ENCODE peak calls at places on chromosomes 11 and 22, in four cellular contexts. H, V, Z and D are unnamed samples.

GRCh38 chr11:12043959-12044772 is 35.7 kb upstream of the DKK3 start:
- DNase-seq in H (peak), V (peak), Z (peak), D (no peak)

GRCh38 chr11:6695377-6695776 is 12.2 kb upstream of the MRPL17 start:
- DNase-seq in Z (no peak), H (no peak), V (no peak), D (no peak)

GRCh38 chr11:11179239-11179638 is 173.8 kb downstream of the CSNK2A3 start:
- DNase-seq in H (no peak), Z (no peak), V (peak), D (no peak)

GRCh38 chr11:2133481-2134021 is 5.6 kb downstream of the IGF2 start:
- DNase-seq in V (no peak), H (peak), Z (no peak), D (no peak)

GRCh38 chr11:73204711-73205121 is 13.4 kb upstream of the P2RY2 start:
- DNase-seq in H (peak), Z (no peak), V (no peak), D (peak)

GRCh38 chr11:78414321-78415051 is 3.1 kb downstream of the GAB2 start:
- DNase-seq in Z (no peak), H (no peak), V (no peak), D (no peak)

GRCh38 chr11:90364527-90364926 is 141.7 kb upstream of the CHORDC1 start:
- DNase-seq in H (no peak), Z (no peak), V (no peak), D (no peak)

GRCh38 chr11:33045551-33046255 is 6.3 kb downstream of the TCP11L1 start:
- DNase-seq in V (no peak), Z (no peak), H (no peak), D (no peak)

GRCh38 chr11:122751298-122752070 is 86.8 kb upstream of the CRTAM start:
- DNase-seq in V (no peak), H (no peak), Z (no peak), D (no peak)

GRCh38 chr11:19714093-19714386 is 1.4 kb downstream of the NAV2 start:
- DNase-seq in V (no peak), Z (no peak), H (peak), D (no peak)

GRCh38 chr11:43567396-43567975 is 113.1 kb upstream of the HSD17B12 start:
- DNase-seq in Z (no peak), H (no peak), V (peak), D (no peak)

GRCh38 chr11:67371199-67371548 is 2.2 kb downstream of the CLCF1 start:
- DNase-seq in H (no peak), Z (no peak), V (no peak), D (no peak)

GRCh38 chr11:67268684-67269268 is 2.5 kb downstream of the GRK2 start:
- DNase-seq in Z (peak), V (no peak), H (peak), D (no peak)

GRCh38 chr11:29336727-29337212 is 680.1 kb downstream of the KCNA4 start:
- DNase-seq in Z (no peak), H (no peak), V (no peak), D (no peak)

GRCh38 chr11:29328961-29329441 is 687.8 kb downstream of the KCNA4 start:
- DNase-seq in Z (no peak), H (no peak), V (peak), D (no peak)

GRCh38 chr11:29334781-29335140 is 682.1 kb downstream of the KCNA4 start:
- DNase-seq in V (no peak), Z (no peak), H (no peak), D (no peak)

GRCh38 chr11:29333993-29334780 is 682.6 kb downstream of the KCNA4 start:
- DNase-seq in H (no peak), V (peak), Z (no peak), D (no peak)
- TF ChIP-seq CTCF in H (peak), V (peak), Z (no peak), D (no peak)

GRCh38 chr22:20259336-20259705 is 8.8 kb downstream of the RTN4R start:
- DNase-seq in H (no peak), Z (no peak), V (no peak), D (no peak)

GRCh38 chr22:20260071-20260722 is 7.9 kb downstream of the RTN4R start:
- DNase-seq in H (no peak), V (no peak), Z (no peak), D (no peak)

GRCh38 chr22:20256562-20257473 is 11.3 kb downstream of the RTN4R start:
- DNase-seq in Z (no peak), H (no peak), V (no peak), D (no peak)

GRCh38 chr22:20257474-20258299 is 10.4 kb downstream of the RTN4R start:
- DNase-seq in V (no peak), Z (no peak), H (no peak), D (no peak)

DNA sequence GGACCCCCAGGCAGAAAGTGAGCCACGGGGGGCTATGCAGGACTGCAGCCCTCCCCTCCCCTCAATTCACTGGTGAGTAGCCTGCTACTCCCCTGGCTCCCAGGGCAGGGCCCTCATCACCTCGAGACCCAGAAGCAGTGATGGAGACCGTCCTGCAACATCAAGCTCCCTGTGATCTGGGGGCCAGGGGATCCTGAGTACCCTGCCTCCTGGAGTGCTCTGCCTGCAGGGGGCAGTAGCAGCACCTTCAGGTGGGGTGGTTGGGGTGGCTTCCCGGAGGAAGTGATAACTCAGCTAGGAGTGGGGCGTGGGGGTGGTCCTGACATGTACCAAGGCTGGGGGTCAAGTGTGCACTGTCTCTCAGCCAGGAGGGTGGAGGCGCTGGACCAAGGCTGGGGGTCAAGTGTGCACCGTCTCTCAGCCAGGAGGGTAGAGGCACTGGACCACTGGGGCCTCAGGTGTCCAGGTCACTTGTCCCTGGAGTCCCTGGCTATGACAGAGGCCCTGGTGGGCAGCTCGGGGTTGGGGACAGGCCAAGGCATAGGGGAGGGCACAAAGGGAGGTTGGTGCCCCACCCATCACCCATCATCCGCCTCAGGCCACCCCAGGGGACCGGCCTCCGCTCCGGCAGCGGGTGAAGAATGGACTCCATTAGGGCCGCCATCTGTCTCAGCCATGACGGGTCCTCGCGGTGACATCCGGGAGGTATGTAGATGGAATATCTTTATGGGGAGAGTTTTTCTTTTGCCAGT is 9.4 kb downstream of the RTN4R start:
- DNase-seq in H (no peak), Z (no peak), V (no peak), D (no peak)
- TF ChIP-seq CTCF in H (no peak), Z (peak), V (peak), D (peak)

GRCh38 chr22:36197601-36198146 is 3.9 kb downstream of the APOL4 start:
- DNase-seq in V (no peak), Z (no peak), H (no peak), D (no peak)

GRCh38 chr22:36197065-36197440 is 4.6 kb downstream of the APOL4 start:
- DNase-seq in V (no peak), H (no peak), Z (peak), D (no peak)

GRCh38 chr22:36196254-36197064 is 5.2 kb downstream of the APOL4 start:
- DNase-seq in V (no peak), H (no peak), Z (no peak), D (no peak)

GRCh38 chr22:36198482-36198881 is 3.1 kb downstream of the APOL4 start:
- DNase-seq in Z (no peak), V (no peak), H (no peak), D (no peak)

GRCh38 chr22:36198936-36199616 is 2.5 kb downstream of the APOL4 start:
- DNase-seq in H (no peak), V (no peak), Z (no peak), D (no peak)
- TF ChIP-seq CTCF in H (no peak), V (no peak), Z (no peak), D (no peak)

DNA sequence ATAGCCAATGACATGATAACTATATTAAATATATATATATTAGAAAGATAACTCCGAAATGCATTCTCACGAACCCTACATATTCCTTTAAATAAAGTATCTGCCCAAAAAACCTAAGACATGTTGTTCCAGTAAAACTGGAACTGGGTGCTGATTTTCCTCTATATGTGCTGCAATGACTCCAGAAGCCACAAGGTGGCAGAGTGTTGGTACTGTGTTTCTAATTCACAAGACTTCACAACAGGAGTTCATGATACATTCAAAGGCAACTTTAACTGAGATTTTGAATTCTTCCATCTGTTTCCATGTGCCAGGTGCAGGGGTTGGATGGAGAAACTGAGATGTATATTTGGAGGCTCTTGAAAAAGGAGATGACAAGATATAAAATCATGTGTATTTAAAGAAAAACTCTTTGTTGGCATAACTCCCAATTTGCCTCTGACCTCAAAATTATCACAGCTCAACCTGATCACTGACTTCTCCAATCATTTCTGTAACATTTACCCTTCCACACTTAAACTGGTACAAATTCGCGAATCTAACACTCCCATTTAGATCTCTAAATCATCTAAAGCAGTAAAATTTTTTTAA is 1098.6 kb upstream of the CCDC90B start:
- DNase-seq in H (no peak), Z (peak), V (peak), D (no peak)
- TF ChIP-seq CTCF in H (peak), Z (peak), V (peak), D (peak)

GRCh38 chr11:127471662-127472061 is 471.1 kb upstream of the KIRREL3 start:
- DNase-seq in Z (no peak), H (no peak), V (no peak), D (no peak)
- TF ChIP-seq CTCF in Z (no peak), H (no peak), V (no peak), D (no peak)

DNA sequence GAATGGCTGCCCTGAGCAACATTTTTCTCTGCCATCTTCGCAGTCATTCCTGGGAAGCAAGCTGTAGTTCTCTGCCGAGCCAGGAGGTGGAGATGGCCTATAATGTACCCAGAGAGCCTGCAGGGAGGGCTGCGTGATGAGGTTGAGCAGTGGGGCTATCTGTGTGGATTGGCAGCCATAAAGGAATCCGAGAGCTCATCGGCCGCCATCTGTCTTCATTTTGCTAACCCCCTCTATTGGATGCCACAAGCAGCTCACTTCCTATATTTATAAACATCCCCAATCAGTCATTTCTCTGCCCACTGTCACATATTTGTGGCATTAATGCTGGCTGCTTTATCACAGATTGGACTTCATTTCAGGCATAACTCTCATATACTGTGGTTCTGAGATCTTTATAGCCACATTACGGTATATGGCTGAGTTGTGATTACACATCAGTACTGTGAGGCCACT is 209.5 kb downstream of the NTM start:
- DNase-seq in H (no peak), V (no peak), Z (no peak), D (no peak)
- TF ChIP-seq CTCF in H (peak), V (peak), Z (no peak), D (peak)